ENCODE peak calls at places on chromosomes 2 and 18, in seven cellular contexts. One of them, this sample, is unnamed.

GRCh38 chr2:223697921-223698645 is 95.9 kb upstream of the SCG2 start:
- DNase-seq in hepatocyte: no peak
- DNase-seq in transverse colon: no peak
- DNase-seq in ovary: no peak
- DNase-seq in H9: no peak
- DNase-seq in heart left ventricle: no peak
- DNase-seq in CD4-positive, alpha-beta memory T cell: no peak
- DNase-seq in this sample: no peak

GRCh38 chr18:48106976-48107781 is 176.7 kb upstream of the SMAD2 start:
- DNase-seq in hepatocyte: no peak
- DNase-seq in transverse colon: peak; percentile 34
- DNase-seq in ovary: no peak
- DNase-seq in H9: peak; percentile 74
- DNase-seq in heart left ventricle: no peak
- DNase-seq in CD4-positive, alpha-beta memory T cell: no peak
- DNase-seq in this sample: no peak

GRCh38 chr2:187774551-187775071 is 220.4 kb upstream of the TFPI start:
- DNase-seq in hepatocyte: no peak
- DNase-seq in transverse colon: no peak
- DNase-seq in ovary: no peak
- DNase-seq in H9: no peak
- DNase-seq in heart left ventricle: no peak
- DNase-seq in CD4-positive, alpha-beta memory T cell: no peak
- DNase-seq in this sample: no peak

GRCh38 chr2:204441316-204441715 is 104.0 kb upstream of the PARD3B start:
- DNase-seq in hepatocyte: no peak
- DNase-seq in transverse colon: no peak
- DNase-seq in ovary: no peak
- DNase-seq in H9: no peak
- DNase-seq in heart left ventricle: no peak
- DNase-seq in CD4-positive, alpha-beta memory T cell: no peak
- DNase-seq in this sample: no peak

GRCh38 chr2:150528861-150529801 is 41.7 kb upstream of the RND3 start:
- DNase-seq in hepatocyte: peak; percentile 52
- DNase-seq in transverse colon: no peak
- DNase-seq in ovary: no peak
- DNase-seq in H9: no peak
- DNase-seq in heart left ventricle: no peak
- DNase-seq in CD4-positive, alpha-beta memory T cell: no peak
- DNase-seq in this sample: no peak

GRCh38 chr2:16009560-16009959 is 69.2 kb downstream of the MYCN start:
- DNase-seq in hepatocyte: no peak
- DNase-seq in transverse colon: no peak
- DNase-seq in ovary: no peak
- DNase-seq in H9: no peak
- DNase-seq in heart left ventricle: no peak
- DNase-seq in CD4-positive, alpha-beta memory T cell: no peak
- DNase-seq in this sample: no peak

GRCh38 chr2:239433777-239434396 is 33.1 kb upstream of the HDAC4 start:
- DNase-seq in hepatocyte: no peak
- DNase-seq in transverse colon: no peak
- DNase-seq in ovary: no peak
- DNase-seq in H9: no peak
- DNase-seq in heart left ventricle: no peak
- DNase-seq in CD4-positive, alpha-beta memory T cell: no peak
- DNase-seq in this sample: no peak

GRCh38 chr2:163264376-163264775 is 425.8 kb upstream of the KCNH7 start:
- DNase-seq in hepatocyte: no peak
- DNase-seq in transverse colon: no peak
- DNase-seq in ovary: no peak
- DNase-seq in H9: no peak
- DNase-seq in heart left ventricle: no peak
- DNase-seq in CD4-positive, alpha-beta memory T cell: no peak
- DNase-seq in this sample: no peak

GRCh38 chr2:96852667-96853066 is 5.1 kb downstream of the ANKRD39 start:
- DNase-seq in hepatocyte: no peak
- DNase-seq in transverse colon: no peak
- DNase-seq in ovary: no peak
- DNase-seq in H9: no peak
- DNase-seq in heart left ventricle: no peak
- DNase-seq in CD4-positive, alpha-beta memory T cell: no peak
- DNase-seq in this sample: no peak

GRCh38 chr2:11562011-11562410 is 28.2 kb downstream of the GREB1 start:
- DNase-seq in hepatocyte: no peak
- DNase-seq in transverse colon: no peak
- DNase-seq in ovary: no peak
- DNase-seq in H9: no peak
- DNase-seq in heart left ventricle: no peak
- DNase-seq in CD4-positive, alpha-beta memory T cell: no peak
- DNase-seq in this sample: no peak

GRCh38 chr2:28664120-28664842 is 87.3 kb upstream of the PPP1CB start:
- DNase-seq in hepatocyte: peak; percentile 78
- DNase-seq in transverse colon: peak; percentile 64
- DNase-seq in ovary: peak; percentile 70
- DNase-seq in H9: no peak
- DNase-seq in heart left ventricle: no peak
- DNase-seq in CD4-positive, alpha-beta memory T cell: no peak
- DNase-seq in this sample: no peak

GRCh38 chr2:143026411-143027054 is 102.7 kb upstream of the ARHGAP15 start:
- DNase-seq in hepatocyte: peak; percentile 6
- DNase-seq in transverse colon: no peak
- DNase-seq in ovary: no peak
- DNase-seq in H9: peak; percentile 58
- DNase-seq in heart left ventricle: no peak
- DNase-seq in CD4-positive, alpha-beta memory T cell: no peak
- DNase-seq in this sample: no peak

GRCh38 chr2:41199320-41199719 is 747.4 kb upstream of the SLC8A1 start:
- DNase-seq in hepatocyte: no peak
- DNase-seq in transverse colon: no peak
- DNase-seq in ovary: no peak
- DNase-seq in H9: no peak
- DNase-seq in heart left ventricle: no peak
- DNase-seq in CD4-positive, alpha-beta memory T cell: no peak
- DNase-seq in this sample: no peak

GRCh38 chr2:9336209-9336533 is 87.2 kb downstream of the ITGB1BP1 start:
- DNase-seq in hepatocyte: no peak
- DNase-seq in transverse colon: no peak
- DNase-seq in ovary: no peak
- DNase-seq in H9: no peak
- DNase-seq in heart left ventricle: no peak
- DNase-seq in CD4-positive, alpha-beta memory T cell: no peak
- DNase-seq in this sample: no peak

GRCh38 chr18:25685088-25685487 is 333.1 kb upstream of the ZNF521 start:
- DNase-seq in hepatocyte: no peak
- DNase-seq in transverse colon: no peak
- DNase-seq in ovary: no peak
- DNase-seq in H9: no peak
- DNase-seq in heart left ventricle: no peak
- DNase-seq in CD4-positive, alpha-beta memory T cell: no peak
- DNase-seq in this sample: no peak
- H3K4me1 ChIP-seq in hepatocyte: no peaks in the 10 kb centered on the region
- H3K4me1 ChIP-seq in transverse colon: no peaks in the 10 kb centered on the region
- H3K4me1 ChIP-seq in ovary: no peaks in the 10 kb centered on the region
- H3K4me1 ChIP-seq in H9: no peaks in the 10 kb centered on the region
- H3K4me1 ChIP-seq in heart left ventricle: no peaks in the 10 kb centered on the region
- H3K4me1 ChIP-seq in CD4-positive, alpha-beta memory T cell: no peaks in the 10 kb centered on the region
- H3K4me1 ChIP-seq in this sample: no peaks in the 10 kb centered on the region

DNA sequence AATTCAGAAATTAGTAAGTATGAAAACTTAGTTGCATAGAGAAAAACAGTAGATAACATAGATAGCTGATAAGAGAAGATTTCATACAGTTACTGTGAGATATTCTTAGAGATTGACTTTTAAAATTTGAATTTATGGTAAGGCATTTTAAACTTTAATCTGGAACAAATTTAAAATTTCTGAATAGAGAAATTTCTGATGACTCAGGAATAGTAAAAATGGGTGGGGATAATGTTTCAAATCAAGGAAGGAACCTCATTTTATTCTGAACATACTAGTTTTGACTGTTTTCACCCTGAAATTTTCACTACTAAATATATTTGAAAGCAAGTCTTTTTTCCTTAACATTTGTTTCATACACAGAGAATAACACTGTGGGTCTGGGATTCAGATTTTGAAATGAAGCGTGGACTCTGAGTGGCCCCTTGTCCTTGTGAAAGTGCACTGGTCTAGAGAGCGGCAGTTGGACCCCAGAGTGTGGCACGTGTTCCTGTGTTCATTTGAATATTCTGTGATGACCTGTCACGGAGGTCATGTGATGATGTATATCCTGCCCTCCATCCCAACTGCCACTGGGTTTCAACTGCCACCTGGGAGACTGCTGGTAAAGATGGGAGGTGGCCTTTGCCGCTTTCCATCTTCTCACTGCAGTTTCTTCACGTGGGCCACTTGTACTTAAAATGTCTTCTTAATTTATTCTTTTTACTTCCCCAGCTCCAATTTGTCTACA is 38.5 kb upstream of the RAB6D start:
- DNase-seq in hepatocyte: no peak
- DNase-seq in transverse colon: no peak
- DNase-seq in ovary: no peak
- DNase-seq in H9: no peak
- DNase-seq in heart left ventricle: no peak
- DNase-seq in CD4-positive, alpha-beta memory T cell: no peak
- DNase-seq in this sample: no peak
- H3K27me3 ChIP-seq in hepatocyte: no peaks in the 10 kb centered on the region
- H3K27me3 ChIP-seq in transverse colon: peaks cover 9% of the 10 kb centered on the region
- H3K27me3 ChIP-seq in ovary: no peaks in the 10 kb centered on the region
- H3K27me3 ChIP-seq in H9: no peaks in the 10 kb centered on the region
- H3K27me3 ChIP-seq in heart left ventricle: no peaks in the 10 kb centered on the region
- H3K27me3 ChIP-seq in CD4-positive, alpha-beta memory T cell: no peaks in the 10 kb centered on the region
- H3K27me3 ChIP-seq in this sample: no peaks in the 10 kb centered on the region

GRCh38 chr2:230658577-230658876 is 54.1 kb upstream of the CAB39 start:
- DNase-seq in hepatocyte: no peak
- DNase-seq in transverse colon: no peak
- DNase-seq in ovary: no peak
- DNase-seq in H9: no peak
- DNase-seq in heart left ventricle: no peak
- DNase-seq in CD4-positive, alpha-beta memory T cell: no peak
- DNase-seq in this sample: no peak

GRCh38 chr2:230661072-230661957 is 51.3 kb upstream of the CAB39 start:
- DNase-seq in hepatocyte: no peak
- DNase-seq in transverse colon: no peak
- DNase-seq in ovary: no peak
- DNase-seq in H9: no peak
- DNase-seq in heart left ventricle: no peak
- DNase-seq in CD4-positive, alpha-beta memory T cell: peak; percentile 62
- DNase-seq in this sample: no peak

GRCh38 chr2:230657906-230658305 is 54.7 kb upstream of the CAB39 start:
- DNase-seq in hepatocyte: no peak
- DNase-seq in transverse colon: no peak
- DNase-seq in ovary: no peak
- DNase-seq in H9: no peak
- DNase-seq in heart left ventricle: no peak
- DNase-seq in CD4-positive, alpha-beta memory T cell: no peak
- DNase-seq in this sample: no peak

GRCh38 chr2:230658877-230659652 is 53.6 kb upstream of the CAB39 start:
- DNase-seq in hepatocyte: no peak
- DNase-seq in transverse colon: no peak
- DNase-seq in ovary: no peak
- DNase-seq in H9: no peak
- DNase-seq in heart left ventricle: no peak
- DNase-seq in CD4-positive, alpha-beta memory T cell: no peak
- DNase-seq in this sample: no peak

DNA sequence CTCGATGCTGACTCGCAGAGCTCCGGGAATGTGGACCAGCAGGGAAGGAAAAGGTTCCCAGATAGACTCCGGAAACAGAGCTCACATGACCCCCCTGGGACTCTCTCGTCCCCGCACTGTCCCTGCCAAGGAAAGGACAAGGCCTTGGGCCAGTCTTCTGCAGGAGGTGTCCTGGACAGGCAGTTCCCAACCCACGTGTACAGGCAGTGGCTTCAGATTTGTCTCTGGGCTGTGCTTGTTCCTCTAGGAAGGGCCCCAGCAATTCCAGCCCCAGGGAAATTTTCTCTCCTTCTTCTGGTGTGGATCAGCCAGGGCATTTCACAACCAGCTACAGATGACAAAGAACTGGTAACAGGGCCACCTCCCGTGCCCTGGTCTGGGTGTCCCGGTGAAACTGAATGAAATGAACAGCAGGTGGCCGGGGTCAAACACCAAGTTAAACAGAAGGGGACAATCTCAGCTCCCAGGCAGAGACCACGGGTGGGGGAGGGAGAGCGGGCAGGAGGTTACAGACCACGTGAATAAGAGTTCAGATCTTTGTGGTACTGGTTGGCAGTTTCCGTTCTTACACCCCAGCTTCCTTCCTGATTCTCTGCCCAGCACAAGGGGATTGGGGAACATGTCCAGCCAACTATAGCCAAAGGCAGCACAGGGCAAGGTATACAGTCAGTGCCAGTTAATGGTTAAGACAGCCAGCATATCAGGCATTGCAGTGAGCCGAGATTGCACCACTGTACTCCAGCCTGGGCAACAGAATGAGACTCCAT is 52.2 kb upstream of the CAB39 start:
- DNase-seq in hepatocyte: no peak
- DNase-seq in transverse colon: peak; percentile 79
- DNase-seq in ovary: no peak
- DNase-seq in H9: no peak
- DNase-seq in heart left ventricle: peak; percentile 76
- DNase-seq in CD4-positive, alpha-beta memory T cell: peak; percentile 61
- DNase-seq in this sample: peak; percentile 57
- H3K4me1 ChIP-seq in hepatocyte: no peaks in the 10 kb centered on the region
- H3K4me1 ChIP-seq in transverse colon: peaks cover 7% of the 10 kb centered on the region
- H3K4me1 ChIP-seq in ovary: no peaks in the 10 kb centered on the region
- H3K4me1 ChIP-seq in H9: no peaks in the 10 kb centered on the region
- H3K4me1 ChIP-seq in heart left ventricle: peaks cover 4% of the 10 kb centered on the region
- H3K4me1 ChIP-seq in CD4-positive, alpha-beta memory T cell: peaks cover 94% of the 10 kb centered on the region
- H3K4me1 ChIP-seq in this sample: no peaks in the 10 kb centered on the region

GRCh38 chr2:30789670-30790210 is 17.5 kb downstream of the CAPN13 start:
- DNase-seq in hepatocyte: no peak
- DNase-seq in transverse colon: no peak
- DNase-seq in ovary: no peak
- DNase-seq in H9: no peak
- DNase-seq in heart left ventricle: no peak
- DNase-seq in CD4-positive, alpha-beta memory T cell: no peak
- DNase-seq in this sample: peak; percentile 9

GRCh38 chr2:30796723-30797122 is 10.5 kb downstream of the CAPN13 start:
- DNase-seq in hepatocyte: peak; percentile 25
- DNase-seq in transverse colon: no peak
- DNase-seq in ovary: no peak
- DNase-seq in H9: no peak
- DNase-seq in heart left ventricle: no peak
- DNase-seq in CD4-positive, alpha-beta memory T cell: no peak
- DNase-seq in this sample: peak; percentile 71

GRCh38 chr2:30786923-30787685 is 20.1 kb downstream of the CAPN13 start:
- DNase-seq in hepatocyte: no peak
- DNase-seq in transverse colon: no peak
- DNase-seq in ovary: no peak
- DNase-seq in H9: no peak
- DNase-seq in heart left ventricle: no peak
- DNase-seq in CD4-positive, alpha-beta memory T cell: no peak
- DNase-seq in this sample: peak; percentile 19

DNA sequence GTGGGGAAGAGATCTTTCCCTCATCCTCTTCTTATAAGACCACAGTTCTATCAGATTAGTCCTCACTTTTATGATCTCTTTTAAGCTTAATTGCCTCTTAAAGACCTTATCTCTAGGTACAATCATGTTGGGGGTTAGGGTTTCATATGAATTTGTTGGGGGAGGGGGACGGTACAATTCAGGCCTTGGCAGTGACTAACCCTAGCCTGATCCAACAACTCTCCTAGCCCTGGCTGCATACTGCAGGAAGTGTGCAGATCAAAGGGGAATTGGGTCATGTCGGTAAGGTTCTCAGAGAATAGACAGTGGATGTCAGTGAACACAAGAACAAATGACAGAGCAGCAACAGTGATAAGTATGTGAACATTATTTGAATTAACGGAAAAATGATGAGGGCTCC is 16.4 kb downstream of the CAPN13 start:
- DNase-seq in hepatocyte: no peak
- DNase-seq in transverse colon: no peak
- DNase-seq in ovary: no peak
- DNase-seq in H9: no peak
- DNase-seq in heart left ventricle: no peak
- DNase-seq in CD4-positive, alpha-beta memory T cell: no peak
- DNase-seq in this sample: no peak
- H3K27me3 ChIP-seq in hepatocyte: no peaks in the 10 kb centered on the region
- H3K27me3 ChIP-seq in transverse colon: no peaks in the 10 kb centered on the region
- H3K27me3 ChIP-seq in ovary: no peaks in the 10 kb centered on the region
- H3K27me3 ChIP-seq in H9: no peaks in the 10 kb centered on the region
- H3K27me3 ChIP-seq in heart left ventricle: peaks cover 19% of the 10 kb centered on the region
- H3K27me3 ChIP-seq in CD4-positive, alpha-beta memory T cell: peaks cover 4% of the 10 kb centered on the region
- H3K27me3 ChIP-seq in this sample: no peaks in the 10 kb centered on the region